ENCODE peak calls at places on chromosomes 16 and 17, in nine cellular contexts. Q, J, U, G, K, T, Z, D and R are unnamed samples.

GRCh38 chr16:15770107-15770506 is 86.7 kb downstream of the MYH11 start:
- DNase-seq in Q (no peak), J (no peak), U (peak), G (no peak), K (no peak), T (no peak), Z (no peak), D (no peak), R (no peak)

GRCh38 chr16:85238233-85238647 is 126.0 kb upstream of the CIBAR2 start:
- DNase-seq in Q (peak), J (peak), U (no peak), G (peak), K (peak), T (no peak), Z (no peak), D (peak), R (peak)

GRCh38 chr17:41322903-41323895 is 7.7 kb upstream of the KRTAP17-1 start:
- DNase-seq in Q (no peak), J (no peak), U (no peak), G (no peak), K (no peak), T (no peak), Z (no peak), D (no peak), R (no peak)

GRCh38 chr16:15708096-15708495 is 58.1 kb downstream of the NDE1 start:
- DNase-seq in Q (no peak), J (peak), U (no peak), G (no peak), K (peak), T (no peak), Z (no peak), D (no peak), R (no peak)

GRCh38 chr16:55255890-55256289 is 68.1 kb upstream of the IRX6 start:
- DNase-seq in Q (no peak), J (no peak), U (no peak), G (no peak), K (no peak), T (no peak), Z (no peak), D (no peak), R (no peak)

GRCh38 chr16:68105611-68106010 is 20.4 kb downstream of the NFATC3 start:
- DNase-seq in Q (no peak), J (no peak), U (no peak), G (no peak), K (peak), T (no peak), Z (no peak), D (no peak), R (peak)

GRCh38 chr17:1188812-1189211 is 9.0 kb upstream of the ABR start:
- DNase-seq in Q (no peak), J (no peak), U (peak), G (peak), K (peak), T (no peak), Z (no peak), D (peak), R (peak)

GRCh38 chr16:84593825-84594724 is 23.8 kb downstream of the COTL1 start:
- DNase-seq in Q (no peak), J (no peak), U (peak), G (no peak), K (no peak), T (no peak), Z (no peak), D (peak), R (no peak)

GRCh38 chr17:32936894-32937500 is 9.0 kb downstream of the TMEM98 start:
- DNase-seq in Q (peak), J (peak), U (peak), G (peak), K (peak), T (no peak), Z (peak), D (peak), R (peak)

GRCh38 chr17:21358682-21359482 is 17.3 kb upstream of the KCNJ12 start:
- DNase-seq in Q (peak), J (no peak), U (no peak), G (peak), K (no peak), T (no peak), Z (no peak), D (no peak), R (peak)

GRCh38 chr16:10577305-10578202 is 2.8 kb downstream of the EMP2 start:
- DNase-seq in Q (no peak), J (no peak), U (no peak), G (peak), K (no peak), T (no peak), Z (no peak), D (no peak), R (peak)

GRCh38 chr16:30374538-30374937 is at the start of gene MYL11:
- DNase-seq in Q (no peak), J (no peak), U (no peak), G (no peak), K (no peak), T (no peak), Z (no peak), D (no peak), R (no peak)

GRCh38 chr16:82888616-82889015 is 261.8 kb downstream of the CDH13 start:
- DNase-seq in Q (peak), J (peak), U (no peak), G (peak), K (no peak), T (peak), Z (no peak), D (no peak), R (no peak)

GRCh38 chr17:33531311-33531710 is 238.2 kb upstream of the ASIC2 start:
- DNase-seq in Q (no peak), J (no peak), U (no peak), G (no peak), K (no peak), T (no peak), Z (no peak), D (no peak), R (no peak)

GRCh38 chr17:15659663-15660062 is 24.4 kb downstream of the TRIM16 start:
- DNase-seq in Q (no peak), J (no peak), U (no peak), G (no peak), K (peak), T (no peak), Z (no peak), D (no peak), R (no peak)

GRCh38 chr17:1730345-1731193 is 6.1 kb downstream of the WDR81 start:
- DNase-seq in Q (peak), J (no peak), U (peak), G (peak), K (peak), T (peak), Z (no peak), D (peak), R (peak)

GRCh38 chr17:14772776-14773175 is 471.9 kb downstream of the HS3ST3B1 start:
- DNase-seq in Q (no peak), J (no peak), U (no peak), G (no peak), K (no peak), T (no peak), Z (no peak), D (no peak), R (no peak)

GRCh38 chr16:86626284-86626683 is 47.9 kb downstream of the FOXL1 start:
- DNase-seq in Q (no peak), J (no peak), U (no peak), G (no peak), K (no peak), T (no peak), Z (no peak), D (no peak), R (no peak)

GRCh38 chr16:23967018-23967417 is 131.2 kb downstream of the PRKCB start:
- DNase-seq in Q (no peak), J (no peak), U (no peak), G (no peak), K (no peak), T (no peak), Z (no peak), D (no peak), R (no peak)

GRCh38 chr17:35630530-35631148 is 43.5 kb downstream of the AP2B1 start:
- DNase-seq in Q (no peak), J (no peak), U (no peak), G (peak), K (peak), T (no peak), Z (no peak), D (no peak), R (peak)

GRCh38 chr17:48472485-48473281 is 42.7 kb upstream of the SKAP1 start:
- DNase-seq in Q (no peak), J (peak), U (no peak), G (peak), K (peak), T (no peak), Z (no peak), D (no peak), R (peak)

GRCh38 chr17:52147872-52148271 is 10.6 kb downstream of the CA10 start:
- DNase-seq in Q (no peak), J (no peak), U (no peak), G (no peak), K (no peak), T (no peak), Z (no peak), D (no peak), R (no peak)

GRCh38 chr16:53789159-53789558 is 85.2 kb downstream of the FTO start:
- DNase-seq in Q (no peak), J (peak), U (no peak), G (peak), K (peak), T (no peak), Z (no peak), D (no peak), R (peak)

GRCh38 chr17:21042434-21043295 is at the start of gene USP22:
- DNase-seq in Q (no peak), J (no peak), U (no peak), G (no peak), K (no peak), T (no peak), Z (peak), D (no peak), R (peak)

GRCh38 chr17:82234211-82235055 is 5.6 kb downstream of the SLC16A3 start:
- DNase-seq in Q (no peak), J (no peak), U (no peak), G (no peak), K (peak), T (no peak), Z (no peak), D (no peak), R (no peak)

GRCh38 chr16:74999208-74999682 is 421 bp downstream of the ZNRF1 start:
- DNase-seq in Q (no peak), J (no peak), U (peak), G (no peak), K (peak), T (no peak), Z (peak), D (no peak), R (peak)

GRCh38 chr17:50206604-50207293 is 5.3 kb upstream of the COL1A1 start:
- DNase-seq in Q (peak), J (no peak), U (no peak), G (peak), K (peak), T (no peak), Z (no peak), D (no peak), R (peak)

GRCh38 chr16:4263504-4264436 is 9.1 kb downstream of the TFAP4 start:
- DNase-seq in Q (peak), J (peak), U (peak), G (peak), K (peak), T (no peak), Z (no peak), D (no peak), R (peak)

GRCh38 chr17:82205720-82206508 is 6.7 kb downstream of the CCDC57 start:
- DNase-seq in Q (peak), J (peak), U (peak), G (peak), K (peak), T (peak), Z (peak), D (peak), R (peak)

GRCh38 chr17:47844814-47845453 is 3.9 kb upstream of the SCRN2 start:
- DNase-seq in Q (no peak), J (no peak), U (no peak), G (peak), K (peak), T (no peak), Z (no peak), D (no peak), R (peak)

GRCh38 chr16:88805887-88806393 is 2.4 kb downstream of the CDT1 start:
- DNase-seq in Q (no peak), J (no peak), U (no peak), G (no peak), K (no peak), T (no peak), Z (no peak), D (no peak), R (no peak)